ENCODE peak calls at places on chromosomes 16 and 17, in nine cellular contexts. One of them, this sample, is unnamed.
A peak's percentile ranks its signal among the peaks of the same experiment; 100 is the strongest.

GRCh38 chr16:53518550-53519416 is 15.8 kb upstream of the AKTIP start:
- DNase-seq in esophagus muscularis mucosa: no peak
- DNase-seq in A549: no peak
- DNase-seq in SK-N-SH: no peak
- DNase-seq in K562: no peak
- DNase-seq in ovary: no peak
- DNase-seq in stomach: peak; percentile 58
- DNase-seq in tibial nerve: no peak
- DNase-seq in sigmoid colon: no peak
- DNase-seq in this sample: peak; percentile 71

GRCh38 chr17:17987187-17987896 is 14.7 kb downstream of the DRC3 start:
- DNase-seq in esophagus muscularis mucosa: no peak
- DNase-seq in A549: no peak
- DNase-seq in SK-N-SH: no peak
- DNase-seq in K562: no peak
- DNase-seq in ovary: no peak
- DNase-seq in stomach: no peak
- DNase-seq in tibial nerve: no peak
- DNase-seq in sigmoid colon: no peak
- DNase-seq in this sample: no peak

GRCh38 chr17:9383828-9384227 is 191.8 kb downstream of the STX8 start:
- DNase-seq in esophagus muscularis mucosa: no peak
- DNase-seq in A549: no peak
- DNase-seq in SK-N-SH: no peak
- DNase-seq in K562: no peak
- DNase-seq in ovary: no peak
- DNase-seq in stomach: no peak
- DNase-seq in tibial nerve: no peak
- DNase-seq in sigmoid colon: no peak
- DNase-seq in this sample: no peak

GRCh38 chr17:42706732-42707131 is 24.4 kb downstream of the CNTNAP1 start:
- DNase-seq in esophagus muscularis mucosa: no peak
- DNase-seq in A549: no peak
- DNase-seq in SK-N-SH: no peak
- DNase-seq in K562: no peak
- DNase-seq in ovary: no peak
- DNase-seq in stomach: no peak
- DNase-seq in tibial nerve: no peak
- DNase-seq in sigmoid colon: no peak
- DNase-seq in this sample: no peak

GRCh38 chr16:80631581-80631980 is 90.8 kb downstream of the DYNLRB2 start:
- DNase-seq in esophagus muscularis mucosa: peak; percentile 37
- DNase-seq in A549: no peak
- DNase-seq in SK-N-SH: no peak
- DNase-seq in K562: no peak
- DNase-seq in ovary: no peak
- DNase-seq in stomach: no peak
- DNase-seq in tibial nerve: no peak
- DNase-seq in sigmoid colon: no peak
- DNase-seq in this sample: no peak

GRCh38 chr17:14622622-14623101 is 321.8 kb downstream of the HS3ST3B1 start:
- DNase-seq in esophagus muscularis mucosa: no peak
- DNase-seq in A549: no peak
- DNase-seq in SK-N-SH: no peak
- DNase-seq in K562: no peak
- DNase-seq in ovary: no peak
- DNase-seq in stomach: no peak
- DNase-seq in tibial nerve: no peak
- DNase-seq in sigmoid colon: no peak
- DNase-seq in this sample: no peak

GRCh38 chr17:48641541-48642058 is 15.4 kb upstream of the HOXB9 start:
- DNase-seq in esophagus muscularis mucosa: no peak
- DNase-seq in A549: no peak
- DNase-seq in SK-N-SH: no peak
- DNase-seq in K562: no peak
- DNase-seq in ovary: no peak
- DNase-seq in stomach: no peak
- DNase-seq in tibial nerve: no peak
- DNase-seq in sigmoid colon: peak; percentile 60
- DNase-seq in this sample: no peak

GRCh38 chr16:19645557-19645981 is 72.5 kb downstream of the KNOP1 start:
- DNase-seq in esophagus muscularis mucosa: peak; percentile 93
- DNase-seq in A549: no peak
- DNase-seq in SK-N-SH: no peak
- DNase-seq in K562: no peak
- DNase-seq in ovary: peak; percentile 78
- DNase-seq in stomach: no peak
- DNase-seq in tibial nerve: peak; percentile 70
- DNase-seq in sigmoid colon: peak; percentile 93
- DNase-seq in this sample: peak; percentile 20

GRCh38 chr16:56636616-56637413 is 1.7 kb upstream of the MT1A start:
- DNase-seq in esophagus muscularis mucosa: no peak
- DNase-seq in A549: no peak
- DNase-seq in SK-N-SH: no peak
- DNase-seq in K562: no peak
- DNase-seq in ovary: no peak
- DNase-seq in stomach: no peak
- DNase-seq in tibial nerve: no peak
- DNase-seq in sigmoid colon: no peak
- DNase-seq in this sample: no peak

GRCh38 chr16:12130691-12131302 is 154.3 kb downstream of the SNX29 start:
- DNase-seq in esophagus muscularis mucosa: no peak
- DNase-seq in A549: no peak
- DNase-seq in SK-N-SH: no peak
- DNase-seq in K562: no peak
- DNase-seq in ovary: no peak
- DNase-seq in stomach: no peak
- DNase-seq in tibial nerve: no peak
- DNase-seq in sigmoid colon: no peak
- DNase-seq in this sample: no peak

GRCh38 chr17:39611441-39612112 is 3.9 kb upstream of the NEUROD2 start:
- DNase-seq in esophagus muscularis mucosa: no peak
- DNase-seq in A549: no peak
- DNase-seq in SK-N-SH: no peak
- DNase-seq in K562: no peak
- DNase-seq in ovary: no peak
- DNase-seq in stomach: no peak
- DNase-seq in tibial nerve: no peak
- DNase-seq in sigmoid colon: no peak
- DNase-seq in this sample: no peak

GRCh38 chr16:48831081-48831722 is 221.2 kb upstream of the N4BP1 start:
- DNase-seq in esophagus muscularis mucosa: peak; percentile 66
- DNase-seq in A549: peak; percentile 6
- DNase-seq in SK-N-SH: no peak
- DNase-seq in K562: peak; percentile 22
- DNase-seq in ovary: no peak
- DNase-seq in stomach: no peak
- DNase-seq in tibial nerve: no peak
- DNase-seq in sigmoid colon: no peak
- DNase-seq in this sample: no peak

GRCh38 chr16:471353-472198 is 46.1 kb downstream of the RAB11FIP3 start:
- DNase-seq in esophagus muscularis mucosa: no peak
- DNase-seq in A549: no peak
- DNase-seq in SK-N-SH: peak; percentile 55
- DNase-seq in K562: no peak
- DNase-seq in ovary: no peak
- DNase-seq in stomach: no peak
- DNase-seq in tibial nerve: no peak
- DNase-seq in sigmoid colon: peak; percentile 72
- DNase-seq in this sample: no peak

GRCh38 chr16:31216116-31216469 is 842 bp downstream of the PYDC1 start:
- DNase-seq in esophagus muscularis mucosa: no peak
- DNase-seq in A549: no peak
- DNase-seq in SK-N-SH: no peak
- DNase-seq in K562: no peak
- DNase-seq in ovary: no peak
- DNase-seq in stomach: no peak
- DNase-seq in tibial nerve: no peak
- DNase-seq in sigmoid colon: no peak
- DNase-seq in this sample: no peak

GRCh38 chr16:53156516-53156915 is 101.7 kb downstream of the CHD9 start:
- DNase-seq in esophagus muscularis mucosa: no peak
- DNase-seq in A549: no peak
- DNase-seq in SK-N-SH: no peak
- DNase-seq in K562: no peak
- DNase-seq in ovary: no peak
- DNase-seq in stomach: no peak
- DNase-seq in tibial nerve: no peak
- DNase-seq in sigmoid colon: no peak
- DNase-seq in this sample: no peak

GRCh38 chr16:70698901-70699300 is 13.0 kb upstream of the MTSS2 start:
- DNase-seq in esophagus muscularis mucosa: no peak
- DNase-seq in A549: no peak
- DNase-seq in SK-N-SH: no peak
- DNase-seq in K562: no peak
- DNase-seq in ovary: no peak
- DNase-seq in stomach: no peak
- DNase-seq in tibial nerve: no peak
- DNase-seq in sigmoid colon: no peak
- DNase-seq in this sample: no peak

GRCh38 chr16:70699696-70700095 is 13.8 kb upstream of the MTSS2 start:
- DNase-seq in esophagus muscularis mucosa: no peak
- DNase-seq in A549: no peak
- DNase-seq in SK-N-SH: no peak
- DNase-seq in K562: no peak
- DNase-seq in ovary: no peak
- DNase-seq in stomach: no peak
- DNase-seq in tibial nerve: no peak
- DNase-seq in sigmoid colon: no peak
- DNase-seq in this sample: no peak

GRCh38 chr16:70701036-70701435 is 15.2 kb upstream of the MTSS2 start:
- DNase-seq in esophagus muscularis mucosa: no peak
- DNase-seq in A549: no peak
- DNase-seq in SK-N-SH: no peak
- DNase-seq in K562: no peak
- DNase-seq in ovary: no peak
- DNase-seq in stomach: no peak
- DNase-seq in tibial nerve: no peak
- DNase-seq in sigmoid colon: no peak
- DNase-seq in this sample: no peak

GRCh38 chr16:70701596-70701995 is 15.7 kb upstream of the MTSS2 start:
- DNase-seq in esophagus muscularis mucosa: no peak
- DNase-seq in A549: no peak
- DNase-seq in SK-N-SH: no peak
- DNase-seq in K562: no peak
- DNase-seq in ovary: no peak
- DNase-seq in stomach: no peak
- DNase-seq in tibial nerve: no peak
- DNase-seq in sigmoid colon: no peak
- DNase-seq in this sample: no peak

GRCh38 chr16:70700101-70701020 is 14.5 kb upstream of the MTSS2 start:
- DNase-seq in esophagus muscularis mucosa: no peak
- DNase-seq in A549: no peak
- DNase-seq in SK-N-SH: no peak
- DNase-seq in K562: no peak
- DNase-seq in ovary: no peak
- DNase-seq in stomach: no peak
- DNase-seq in tibial nerve: no peak
- DNase-seq in sigmoid colon: peak; percentile 84
- DNase-seq in this sample: no peak
- TF ChIP-seq EP300 in esophagus muscularis mucosa: no peak
- TF ChIP-seq EP300 in A549: no peak
- TF ChIP-seq EP300 in SK-N-SH: no peak
- TF ChIP-seq EP300 in K562: no peak
- TF ChIP-seq EP300 in ovary: no peak
- TF ChIP-seq EP300 in stomach: no peak
- TF ChIP-seq EP300 in tibial nerve: peak; percentile 71
- TF ChIP-seq EP300 in sigmoid colon: no peak
- TF ChIP-seq EP300 in this sample: no peak

GRCh38 chr17:82273327-82274133 is at the start of gene CSNK1D:
- DNase-seq in esophagus muscularis mucosa: peak; percentile 98
- DNase-seq in A549: peak; percentile 94
- DNase-seq in SK-N-SH: peak; percentile 100
- DNase-seq in K562: peak; percentile 95
- DNase-seq in ovary: peak; percentile 89
- DNase-seq in stomach: peak; percentile 96
- DNase-seq in tibial nerve: peak; percentile 90
- DNase-seq in sigmoid colon: peak; percentile 95
- DNase-seq in this sample: peak; percentile 95
- H3K4me1 ChIP-seq in esophagus muscularis mucosa: peaks cover 50% of the 10 kb centered on the region
- H3K4me1 ChIP-seq in A549: peaks cover 47% of the 10 kb centered on the region
- H3K4me1 ChIP-seq in SK-N-SH: peaks cover 44% of the 10 kb centered on the region
- H3K4me1 ChIP-seq in K562: peaks cover 70% of the 10 kb centered on the region
- H3K4me1 ChIP-seq in ovary: peaks cover 8% of the 10 kb centered on the region
- H3K4me1 ChIP-seq in stomach: peaks cover 58% of the 10 kb centered on the region
- H3K4me1 ChIP-seq in tibial nerve: no peaks in the 10 kb centered on the region
- H3K4me1 ChIP-seq in sigmoid colon: peaks cover 57% of the 10 kb centered on the region
- H3K4me1 ChIP-seq in this sample: peaks cover 39% of the 10 kb centered on the region

GRCh38 chr16:88619859-88620655 is 18.3 kb upstream of the IL17C start:
- DNase-seq in esophagus muscularis mucosa: no peak
- DNase-seq in A549: no peak
- DNase-seq in SK-N-SH: no peak
- DNase-seq in K562: no peak
- DNase-seq in ovary: no peak
- DNase-seq in stomach: no peak
- DNase-seq in tibial nerve: no peak
- DNase-seq in sigmoid colon: no peak
- DNase-seq in this sample: peak; percentile 47

GRCh38 chr16:88616736-88617135 is 21.6 kb upstream of the IL17C start:
- DNase-seq in esophagus muscularis mucosa: no peak
- DNase-seq in A549: no peak
- DNase-seq in SK-N-SH: no peak
- DNase-seq in K562: no peak
- DNase-seq in ovary: no peak
- DNase-seq in stomach: no peak
- DNase-seq in tibial nerve: no peak
- DNase-seq in sigmoid colon: no peak
- DNase-seq in this sample: no peak

GRCh38 chr16:88617268-88618031 is 20.9 kb upstream of the IL17C start:
- DNase-seq in esophagus muscularis mucosa: no peak
- DNase-seq in A549: no peak
- DNase-seq in SK-N-SH: no peak
- DNase-seq in K562: no peak
- DNase-seq in ovary: no peak
- DNase-seq in stomach: no peak
- DNase-seq in tibial nerve: no peak
- DNase-seq in sigmoid colon: no peak
- DNase-seq in this sample: peak; percentile 53

GRCh38 chr16:88618956-88619667 is 19.3 kb upstream of the IL17C start:
- DNase-seq in esophagus muscularis mucosa: no peak
- DNase-seq in A549: no peak
- DNase-seq in SK-N-SH: no peak
- DNase-seq in K562: no peak
- DNase-seq in ovary: no peak
- DNase-seq in stomach: no peak
- DNase-seq in tibial nerve: no peak
- DNase-seq in sigmoid colon: no peak
- DNase-seq in this sample: no peak

GRCh38 chr16:88618182-88618955 is 20.0 kb upstream of the IL17C start:
- DNase-seq in esophagus muscularis mucosa: no peak
- DNase-seq in A549: no peak
- DNase-seq in SK-N-SH: no peak
- DNase-seq in K562: peak; percentile 58
- DNase-seq in ovary: no peak
- DNase-seq in stomach: no peak
- DNase-seq in tibial nerve: no peak
- DNase-seq in sigmoid colon: no peak
- DNase-seq in this sample: no peak
- H3K4me3 ChIP-seq in esophagus muscularis mucosa: no peak overlapping the region
- H3K4me3 ChIP-seq in A549: no peak overlapping the region
- H3K4me3 ChIP-seq in SK-N-SH: no peak overlapping the region
- H3K4me3 ChIP-seq in K562: no peak overlapping the region
- H3K4me3 ChIP-seq in ovary: no peak overlapping the region
- H3K4me3 ChIP-seq in stomach: no peak overlapping the region
- H3K4me3 ChIP-seq in tibial nerve: no peak overlapping the region
- H3K4me3 ChIP-seq in sigmoid colon: no peak overlapping the region
- H3K4me3 ChIP-seq in this sample: no peak overlapping the region

GRCh38 chr17:37827905-37828304 is 83.0 kb upstream of the HNF1B start:
- DNase-seq in esophagus muscularis mucosa: no peak
- DNase-seq in A549: no peak
- DNase-seq in SK-N-SH: no peak
- DNase-seq in K562: no peak
- DNase-seq in ovary: no peak
- DNase-seq in stomach: no peak
- DNase-seq in tibial nerve: no peak
- DNase-seq in sigmoid colon: no peak
- DNase-seq in this sample: no peak
- TF ChIP-seq EP300 in esophagus muscularis mucosa: no peak
- TF ChIP-seq EP300 in A549: no peak
- TF ChIP-seq EP300 in SK-N-SH: no peak
- TF ChIP-seq EP300 in K562: no peak
- TF ChIP-seq EP300 in ovary: no peak
- TF ChIP-seq EP300 in stomach: no peak
- TF ChIP-seq EP300 in tibial nerve: no peak
- TF ChIP-seq EP300 in sigmoid colon: no peak
- TF ChIP-seq EP300 in this sample: no peak